ENCODE peak calls at places on chromosomes 3 and 15, in eight cellular contexts. One of them, this sample, is unnamed.

GRCh38 chr3:126121632-126122031 is 37.7 kb upstream of the SLC41A3 start:
- DNase-seq in upper lobe of right lung: no peak
- DNase-seq in WTC11: no peak
- DNase-seq in HEK293T: no peak
- DNase-seq in endothelial cell: no peak
- DNase-seq in psoas muscle: no peak
- DNase-seq in H9: peak
- DNase-seq in DMS153: no peak
- DNase-seq in this sample: peak

GRCh38 chr3:170180107-170180951 is 1.2 kb downstream of the PHC3 start:
- DNase-seq in upper lobe of right lung: no peak
- DNase-seq in WTC11: no peak
- DNase-seq in HEK293T: no peak
- DNase-seq in endothelial cell: no peak
- DNase-seq in psoas muscle: no peak
- DNase-seq in H9: no peak
- DNase-seq in DMS153: no peak
- DNase-seq in this sample: no peak

GRCh38 chr15:95511680-95512079 is 818.8 kb upstream of the NR2F2 start:
- DNase-seq in upper lobe of right lung: no peak
- DNase-seq in WTC11: no peak
- DNase-seq in HEK293T: no peak
- DNase-seq in endothelial cell: no peak
- DNase-seq in psoas muscle: no peak
- DNase-seq in H9: no peak
- DNase-seq in DMS153: no peak
- DNase-seq in this sample: no peak

GRCh38 chr15:57015897-57016296 is 97.5 kb downstream of the TCF12 start:
- DNase-seq in upper lobe of right lung: no peak
- DNase-seq in WTC11: no peak
- DNase-seq in HEK293T: no peak
- DNase-seq in endothelial cell: no peak
- DNase-seq in psoas muscle: no peak
- DNase-seq in H9: no peak
- DNase-seq in DMS153: no peak
- DNase-seq in this sample: no peak

GRCh38 chr3:44125882-44126281 is 115.8 kb upstream of the TOPAZ1 start:
- DNase-seq in upper lobe of right lung: no peak
- DNase-seq in WTC11: no peak
- DNase-seq in HEK293T: no peak
- DNase-seq in endothelial cell: no peak
- DNase-seq in psoas muscle: no peak
- DNase-seq in H9: no peak
- DNase-seq in DMS153: no peak
- DNase-seq in this sample: no peak

GRCh38 chr15:62392411-62392810 is 227.3 kb upstream of the C2CD4B start:
- DNase-seq in upper lobe of right lung: no peak
- DNase-seq in WTC11: peak
- DNase-seq in HEK293T: no peak
- DNase-seq in endothelial cell: peak
- DNase-seq in psoas muscle: peak
- DNase-seq in H9: peak
- DNase-seq in DMS153: no peak
- DNase-seq in this sample: no peak

GRCh38 chr3:183455064-183455463 is 26.6 kb upstream of the MCF2L2 start:
- DNase-seq in upper lobe of right lung: no peak
- DNase-seq in WTC11: no peak
- DNase-seq in HEK293T: no peak
- DNase-seq in endothelial cell: no peak
- DNase-seq in psoas muscle: no peak
- DNase-seq in H9: no peak
- DNase-seq in DMS153: no peak
- DNase-seq in this sample: no peak

GRCh38 chr15:78947506-78947905 is 2.7 kb upstream of the CTSH start:
- DNase-seq in upper lobe of right lung: no peak
- DNase-seq in WTC11: no peak
- DNase-seq in HEK293T: no peak
- DNase-seq in endothelial cell: no peak
- DNase-seq in psoas muscle: no peak
- DNase-seq in H9: no peak
- DNase-seq in DMS153: no peak
- DNase-seq in this sample: no peak

GRCh38 chr3:197083486-197083885 is 53.9 kb upstream of the MELTF start:
- DNase-seq in upper lobe of right lung: no peak
- DNase-seq in WTC11: no peak
- DNase-seq in HEK293T: no peak
- DNase-seq in endothelial cell: no peak
- DNase-seq in psoas muscle: peak
- DNase-seq in H9: no peak
- DNase-seq in DMS153: no peak
- DNase-seq in this sample: no peak

GRCh38 chr3:153614563-153614962 is 452.5 kb downstream of the RAP2B start:
- DNase-seq in upper lobe of right lung: no peak
- DNase-seq in WTC11: no peak
- DNase-seq in HEK293T: no peak
- DNase-seq in endothelial cell: no peak
- DNase-seq in psoas muscle: no peak
- DNase-seq in H9: no peak
- DNase-seq in DMS153: no peak
- DNase-seq in this sample: no peak

GRCh38 chr3:147427796-147428195 is 18.6 kb downstream of the ZIC1 start:
- DNase-seq in upper lobe of right lung: no peak
- DNase-seq in WTC11: no peak
- DNase-seq in HEK293T: no peak
- DNase-seq in endothelial cell: no peak
- DNase-seq in psoas muscle: no peak
- DNase-seq in H9: no peak
- DNase-seq in DMS153: no peak
- DNase-seq in this sample: no peak

GRCh38 chr15:39511000-39511914 is 69.6 kb upstream of the THBS1 start:
- DNase-seq in upper lobe of right lung: no peak
- DNase-seq in WTC11: no peak
- DNase-seq in HEK293T: peak
- DNase-seq in endothelial cell: no peak
- DNase-seq in psoas muscle: peak
- DNase-seq in H9: no peak
- DNase-seq in DMS153: no peak
- DNase-seq in this sample: no peak

GRCh38 chr15:53260647-53261046 is 470.5 kb upstream of the ONECUT1 start:
- DNase-seq in upper lobe of right lung: no peak
- DNase-seq in WTC11: no peak
- DNase-seq in HEK293T: no peak
- DNase-seq in endothelial cell: no peak
- DNase-seq in psoas muscle: no peak
- DNase-seq in H9: no peak
- DNase-seq in DMS153: no peak
- DNase-seq in this sample: no peak

GRCh38 chr3:188468672-188469071 is 314.7 kb downstream of the LPP start:
- DNase-seq in upper lobe of right lung: no peak
- DNase-seq in WTC11: no peak
- DNase-seq in HEK293T: peak
- DNase-seq in endothelial cell: no peak
- DNase-seq in psoas muscle: peak
- DNase-seq in H9: no peak
- DNase-seq in DMS153: peak
- DNase-seq in this sample: peak

GRCh38 chr3:100197876-100198275 is 62.9 kb upstream of the TBC1D23 start:
- DNase-seq in upper lobe of right lung: no peak
- DNase-seq in WTC11: no peak
- DNase-seq in HEK293T: no peak
- DNase-seq in endothelial cell: no peak
- DNase-seq in psoas muscle: no peak
- DNase-seq in H9: no peak
- DNase-seq in DMS153: no peak
- DNase-seq in this sample: no peak

GRCh38 chr15:93065641-93066045 is 23.4 kb downstream of the RGMA start:
- DNase-seq in upper lobe of right lung: no peak
- DNase-seq in WTC11: no peak
- DNase-seq in HEK293T: no peak
- DNase-seq in endothelial cell: no peak
- DNase-seq in psoas muscle: no peak
- DNase-seq in H9: no peak
- DNase-seq in DMS153: no peak
- DNase-seq in this sample: no peak

GRCh38 chr3:38154625-38155255 is 10.6 kb upstream of the OXSR1 start:
- DNase-seq in upper lobe of right lung: no peak
- DNase-seq in WTC11: no peak
- DNase-seq in HEK293T: no peak
- DNase-seq in endothelial cell: no peak
- DNase-seq in psoas muscle: no peak
- DNase-seq in H9: no peak
- DNase-seq in DMS153: no peak
- DNase-seq in this sample: peak

GRCh38 chr3:129890125-129890524 is 3.4 kb downstream of the TMCC1 start:
- DNase-seq in upper lobe of right lung: no peak
- DNase-seq in WTC11: no peak
- DNase-seq in HEK293T: no peak
- DNase-seq in endothelial cell: peak
- DNase-seq in psoas muscle: no peak
- DNase-seq in H9: no peak
- DNase-seq in DMS153: peak
- DNase-seq in this sample: no peak

GRCh38 chr3:160829486-160830009 is 73.5 kb downstream of the PPM1L start:
- DNase-seq in upper lobe of right lung: no peak
- DNase-seq in WTC11: no peak
- DNase-seq in HEK293T: no peak
- DNase-seq in endothelial cell: no peak
- DNase-seq in psoas muscle: no peak
- DNase-seq in H9: no peak
- DNase-seq in DMS153: no peak
- DNase-seq in this sample: no peak

GRCh38 chr3:185400340-185400667 is 37.4 kb downstream of the MAP3K13 start:
- DNase-seq in upper lobe of right lung: no peak
- DNase-seq in WTC11: no peak
- DNase-seq in HEK293T: no peak
- DNase-seq in endothelial cell: no peak
- DNase-seq in psoas muscle: no peak
- DNase-seq in H9: no peak
- DNase-seq in DMS153: no peak
- DNase-seq in this sample: no peak

GRCh38 chr3:23254287-23254686 is 51.2 kb downstream of the UBE2E2 start:
- DNase-seq in upper lobe of right lung: no peak
- DNase-seq in WTC11: no peak
- DNase-seq in HEK293T: no peak
- DNase-seq in endothelial cell: no peak
- DNase-seq in psoas muscle: no peak
- DNase-seq in H9: no peak
- DNase-seq in DMS153: no peak
- DNase-seq in this sample: no peak

GRCh38 chr3:68919000-68919399 is 13.3 kb downstream of the TAFA4 start:
- DNase-seq in upper lobe of right lung: no peak
- DNase-seq in WTC11: peak
- DNase-seq in HEK293T: peak
- DNase-seq in endothelial cell: peak
- DNase-seq in psoas muscle: no peak
- DNase-seq in H9: peak
- DNase-seq in DMS153: no peak
- DNase-seq in this sample: no peak

GRCh38 chr15:70343961-70344360 is 246.2 kb upstream of the TLE3 start:
- DNase-seq in upper lobe of right lung: no peak
- DNase-seq in WTC11: no peak
- DNase-seq in HEK293T: no peak
- DNase-seq in endothelial cell: no peak
- DNase-seq in psoas muscle: no peak
- DNase-seq in H9: no peak
- DNase-seq in DMS153: no peak
- DNase-seq in this sample: peak

GRCh38 chr15:64856429-64857145 is 14.9 kb downstream of the PLEKHO2 start:
- DNase-seq in upper lobe of right lung: no peak
- DNase-seq in WTC11: no peak
- DNase-seq in HEK293T: no peak
- DNase-seq in endothelial cell: no peak
- DNase-seq in psoas muscle: no peak
- DNase-seq in H9: peak
- DNase-seq in DMS153: no peak
- DNase-seq in this sample: no peak

This sample was measured in lower leg skin.